ENCODE peak calls at places on chromosome 19, in six cellular contexts. H, J, O, W, Q and R are unnamed samples.

GRCh38 chr19:2973229-2973628 is 4.1 kb upstream of the TLE6 start:
- DNase-seq in H (peak; percentile 91), J (no peak), O (no peak), W (no peak), Q (no peak), R (no peak)

GRCh38 chr19:51031220-51031879 is 3.5 kb downstream of the KLK12 start:
- DNase-seq in H (no peak), J (no peak), O (no peak), W (no peak), Q (no peak), R (no peak)

GRCh38 chr19:30425885-30426838 is 54.0 kb downstream of the ZNF536 start:
- DNase-seq in H (peak; percentile 70), J (no peak), O (no peak), W (no peak), Q (no peak), R (no peak)

GRCh38 chr19:38774181-38774950 is 1.0 kb upstream of the LGALS7 start:
- DNase-seq in H (peak; percentile 70), J (no peak), O (no peak), W (no peak), Q (no peak), R (no peak)

GRCh38 chr19:11019824-11020223 is 59.0 kb downstream of the SMARCA4 start:
- DNase-seq in H (no peak), J (no peak), O (no peak), W (no peak), Q (no peak), R (no peak)

GRCh38 chr19:11624064-11624463 is 26.8 kb downstream of the ZNF627 start:
- DNase-seq in H (no peak), J (no peak), O (no peak), W (no peak), Q (no peak), R (no peak)

GRCh38 chr19:13022859-13023636 is 27.8 kb downstream of the NFIX start:
- DNase-seq in H (peak; percentile 97), J (peak; percentile 73), O (peak; percentile 82), W (peak; percentile 25), Q (peak; percentile 41), R (no peak)

GRCh38 chr19:10612515-10613119 is 12.7 kb upstream of the SLC44A2 start:
- DNase-seq in H (peak; percentile 88), J (peak; percentile 65), O (no peak), W (no peak), Q (no peak), R (no peak)

GRCh38 chr19:11887618-11888531 is at the start of gene ZNF69:
- DNase-seq in H (peak; percentile 97), J (peak; percentile 82), O (peak; percentile 67), W (no peak), Q (peak; percentile 66), R (peak; percentile 30)

GRCh38 chr19:51354742-51355148 is 11.4 kb downstream of the ETFB start:
- DNase-seq in H (no peak), J (no peak), O (no peak), W (no peak), Q (no peak), R (no peak)

GRCh38 chr19:29667941-29668340 is 2.7 kb downstream of the PLEKHF1 start:
- DNase-seq in H (peak; percentile 71), J (no peak), O (no peak), W (no peak), Q (no peak), R (no peak)

GRCh38 chr19:23868630-23869029 is 46.1 kb upstream of the ZNF726 start:
- DNase-seq in H (no peak), J (no peak), O (no peak), W (no peak), Q (no peak), R (no peak)

GRCh38 chr19:27935669-27936068 is 1277.3 kb downstream of the UQCRFS1 start:
- DNase-seq in H (no peak), J (no peak), O (no peak), W (no peak), Q (no peak), R (no peak)

GRCh38 chr19:4585556-4585955 is 26.1 kb upstream of the SEMA6B start:
- DNase-seq in H (no peak), J (no peak), O (no peak), W (no peak), Q (no peak), R (no peak)

GRCh38 chr19:18514800-18515682 is 6.8 kb downstream of the ELL start:
- DNase-seq in H (peak; percentile 93), J (no peak), O (peak; percentile 47), W (no peak), Q (no peak), R (no peak)

DNA sequence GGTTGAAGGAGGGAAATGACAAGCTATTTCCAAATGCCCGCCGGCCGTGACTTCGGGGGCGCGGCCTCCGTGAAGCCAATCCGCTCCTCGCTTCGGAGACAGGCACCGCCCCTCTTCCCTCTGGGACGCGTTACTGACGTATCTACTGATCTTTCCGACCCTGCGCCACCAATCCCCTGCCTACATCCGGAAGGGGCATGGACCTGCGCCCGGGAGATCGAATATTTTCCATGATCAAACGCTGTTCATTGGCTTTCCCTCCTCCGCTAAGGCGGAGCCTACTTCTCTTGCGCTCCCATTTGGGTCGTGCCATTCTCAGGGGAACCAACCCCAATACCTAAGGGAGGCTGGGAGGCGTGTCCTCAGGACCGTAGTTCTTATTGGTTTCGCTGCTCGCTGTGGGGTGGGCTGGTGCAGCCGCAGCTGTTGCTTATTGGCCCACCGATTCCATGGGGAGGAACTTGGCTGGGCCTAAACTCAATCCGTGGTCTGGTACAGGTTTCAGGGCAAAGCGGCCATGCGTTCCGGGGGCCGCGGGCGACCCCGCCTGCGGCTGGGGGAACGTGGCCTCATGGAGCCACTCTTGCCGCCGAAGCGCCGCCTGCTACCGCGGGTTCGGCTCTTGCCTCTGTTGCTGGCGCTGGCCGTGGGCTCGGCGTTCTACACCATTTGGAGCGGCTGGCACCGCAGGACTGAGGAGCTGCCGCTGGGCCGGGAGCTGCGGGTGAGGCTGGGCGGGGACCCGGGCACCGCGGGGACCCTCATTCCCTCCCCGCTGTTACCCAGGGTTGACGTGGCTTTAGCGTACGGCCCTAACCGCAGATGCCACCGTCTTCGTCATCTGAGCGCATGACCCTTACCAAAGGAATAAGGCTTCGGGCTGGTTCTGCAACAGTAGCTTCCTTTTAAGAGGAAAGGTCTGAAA is at the start of gene QPCTL:
- DNase-seq in H (peak; percentile 99), J (peak; percentile 94), O (peak; percentile 86), W (peak; percentile 99), Q (peak; percentile 99), R (peak; percentile 91)
- TF ChIP-seq POLR2A in H (no peak), J (peak; percentile 43), O (peak; percentile 57), W (peak; percentile 93), Q (peak; percentile 18), R (peak; percentile 85)

DNA sequence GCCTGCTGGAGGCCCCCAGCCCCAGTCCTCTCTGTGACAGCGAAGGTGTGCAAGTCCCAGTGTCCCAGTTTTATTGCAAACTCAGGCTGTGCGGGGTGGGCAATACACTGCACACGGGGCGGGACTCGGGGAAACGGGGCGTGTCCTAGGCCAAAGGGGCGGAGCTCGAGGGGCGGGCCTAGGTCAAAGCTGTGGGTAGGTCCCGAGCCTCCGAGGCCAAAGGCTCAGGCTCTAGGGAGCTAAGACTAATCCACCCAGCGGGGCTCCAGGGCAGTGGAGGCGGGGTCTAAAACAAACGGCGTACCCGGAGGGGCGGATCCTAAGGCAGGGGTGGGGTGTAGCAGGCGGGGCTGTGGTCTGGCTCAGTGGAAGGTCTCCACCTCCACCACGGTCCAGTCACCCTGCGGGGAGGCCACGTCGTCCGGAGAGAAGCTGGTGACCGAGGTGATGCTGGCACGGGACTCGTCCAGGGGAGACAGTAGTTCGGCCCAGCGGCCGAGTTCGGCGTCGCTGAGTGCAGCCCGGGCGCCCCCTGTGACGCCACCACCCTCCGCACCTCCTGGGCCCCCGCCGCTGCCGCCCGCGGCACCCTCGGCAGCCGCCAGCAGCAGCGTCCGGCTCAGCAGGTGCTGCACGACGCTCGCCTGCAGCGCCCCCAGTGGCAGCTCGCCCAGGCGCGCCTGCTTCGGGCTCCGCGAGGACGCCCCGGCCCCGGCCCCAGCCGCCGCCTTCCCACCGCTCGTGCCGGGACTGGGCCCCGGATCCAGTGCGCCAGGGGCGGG is 5.3 kb downstream of the PRR36 start:
- DNase-seq in H (peak; percentile 94), J (no peak), O (peak; percentile 87), W (peak; percentile 83), Q (peak; percentile 89), R (peak; percentile 96)
- TF ChIP-seq POLR2A in H (no peak), J (no peak), O (no peak), W (peak; percentile 35), Q (no peak), R (no peak)

DNA sequence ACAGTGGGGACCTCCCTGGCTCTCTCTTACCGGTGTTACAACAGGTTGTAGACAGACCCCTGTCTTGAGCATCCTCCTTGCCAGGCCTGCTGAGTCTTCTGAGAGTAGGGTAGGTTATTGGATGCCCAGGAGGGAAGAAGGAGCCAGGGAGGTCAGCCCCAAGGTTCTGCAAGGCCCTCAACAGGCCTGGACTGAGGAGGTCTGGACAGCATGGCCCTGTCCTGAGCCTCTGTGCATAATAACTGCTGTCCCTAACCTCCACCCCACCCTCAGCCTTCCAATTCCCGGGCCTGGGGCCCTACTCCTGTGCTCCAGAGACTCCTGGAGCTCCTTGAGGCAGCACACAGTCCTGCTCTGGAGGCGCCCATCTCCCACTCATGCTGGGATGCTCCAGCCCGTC is 336 bp downstream of the CD22 start:
- DNase-seq in H (no peak), J (no peak), O (no peak), W (no peak), Q (no peak), R (no peak)
- TF ChIP-seq POLR2A in H (no peak), J (no peak), O (no peak), W (no peak), Q (no peak), R (no peak)

DNA sequence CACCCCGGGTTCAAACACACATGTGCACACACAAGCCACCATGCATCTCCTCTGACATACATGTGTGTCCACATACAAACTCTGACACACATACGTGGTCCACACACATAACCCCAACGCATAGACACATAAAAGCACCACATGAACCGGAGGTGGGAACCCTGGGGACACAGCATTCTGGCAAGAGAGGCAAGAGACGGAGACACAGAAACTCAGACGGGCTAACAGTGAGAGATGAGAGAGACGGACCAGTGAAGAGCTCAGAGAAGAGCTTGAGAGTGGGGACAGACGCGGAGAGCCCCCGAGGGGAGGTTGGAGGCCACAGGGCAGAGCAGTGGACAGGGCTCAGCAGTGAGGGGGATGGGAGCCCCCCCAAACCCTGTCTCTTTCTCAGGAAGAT is 9.3 kb upstream of the ERFL start:
- DNase-seq in H (no peak), J (no peak), O (no peak), W (no peak), Q (no peak), R (no peak)
- TF ChIP-seq POLR2A in H (no peak), J (no peak), O (no peak), W (no peak), Q (no peak), R (no peak)

DNA sequence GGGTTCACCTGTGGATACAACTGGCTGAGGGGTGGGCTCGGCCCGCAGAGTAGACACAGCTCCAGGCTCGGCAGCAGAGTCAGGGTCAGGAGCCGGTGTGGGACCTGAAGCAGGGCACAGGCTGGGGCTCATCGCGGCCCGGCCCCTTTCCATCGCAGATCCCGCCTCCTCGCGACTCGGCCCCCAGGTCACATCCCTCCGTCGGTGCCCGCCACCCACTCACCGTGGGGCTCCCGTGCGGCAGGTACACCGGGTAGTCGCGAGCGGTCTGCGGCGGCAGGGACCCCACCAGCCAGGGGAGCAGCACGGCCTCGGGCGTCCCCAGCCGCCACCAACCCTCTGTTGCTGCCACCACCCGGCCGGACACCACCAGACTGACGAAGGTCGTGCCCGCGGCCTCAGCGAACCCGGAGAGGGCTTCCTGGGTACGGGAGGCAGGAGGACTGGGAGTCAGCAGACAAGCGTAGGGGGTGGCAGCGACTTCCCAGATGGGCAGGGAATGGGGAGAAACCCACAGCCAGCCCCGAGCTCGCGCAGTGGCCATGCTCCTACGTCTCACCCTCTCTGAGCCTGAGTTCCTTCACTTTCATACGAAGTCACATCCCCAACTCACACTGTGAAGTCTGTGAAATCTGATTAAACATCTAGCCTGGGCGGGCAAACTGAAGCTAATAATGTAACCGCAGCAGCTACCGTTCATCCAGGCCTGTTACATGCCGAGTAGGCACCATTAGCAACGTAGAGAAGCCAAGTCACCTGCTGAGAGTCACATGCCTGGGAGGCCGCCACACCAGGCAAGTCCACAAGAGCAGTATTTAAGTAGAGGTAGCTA is 3.7 kb downstream of the FUZ start:
- DNase-seq in H (peak; percentile 94), J (no peak), O (no peak), W (peak; percentile 60), Q (peak; percentile 64), R (no peak)
- TF ChIP-seq POLR2A in H (no peak), J (no peak), O (no peak), W (no peak), Q (peak; percentile 54), R (no peak)